ENCODE peak calls at places on chromosomes 7 and 10, in eight cellular contexts. A, N, E, S, I, L, X and R are unnamed samples.

GRCh38 chr7:1301054-1301811 is 68.6 kb downstream of the UNCX start:
- DNase-seq in A (no peak), N (no peak), E (no peak), S (no peak), I (no peak), L (no peak), X (no peak), R (no peak)

GRCh38 chr10:43156590-43157340 is 18.5 kb downstream of the CSGALNACT2 start:
- DNase-seq in A (no peak), N (no peak), E (no peak), S (no peak), I (no peak), L (no peak), X (no peak), R (no peak)

GRCh38 chr7:105678811-105679495 is 97.7 kb upstream of the EFCAB10 start:
- DNase-seq in A (no peak), N (no peak), E (peak), S (no peak), I (peak), L (peak), X (peak), R (peak)

GRCh38 chr10:74118794-74119193 is 31.8 kb downstream of the AP3M1 start:
- DNase-seq in A (peak), N (no peak), E (no peak), S (no peak), I (no peak), L (no peak), X (peak), R (no peak)

GRCh38 chr7:37230221-37230620 is 218.4 kb downstream of the ELMO1 start:
- DNase-seq in A (peak), N (no peak), E (peak), S (no peak), I (no peak), L (peak), X (no peak), R (peak)

GRCh38 chr10:123306290-123306689 is 152.1 kb downstream of the BUB3 start:
- DNase-seq in A (no peak), N (no peak), E (no peak), S (no peak), I (no peak), L (no peak), X (no peak), R (no peak)

GRCh38 chr10:125201108-125201524 is 40.8 kb upstream of the CTBP2 start:
- DNase-seq in A (peak), N (peak), E (no peak), S (peak), I (no peak), L (no peak), X (peak), R (no peak)

GRCh38 chr7:121755818-121756501 is 117.0 kb upstream of the PTPRZ1 start:
- DNase-seq in A (no peak), N (no peak), E (no peak), S (no peak), I (no peak), L (no peak), X (no peak), R (no peak)

GRCh38 chr7:45064047-45064725 is 24.6 kb downstream of the NACAD start:
- DNase-seq in A (no peak), N (no peak), E (no peak), S (no peak), I (no peak), L (no peak), X (no peak), R (no peak)

GRCh38 chr7:2614646-2615330 is 17.0 kb upstream of the TTYH3 start:
- DNase-seq in A (peak), N (no peak), E (no peak), S (no peak), I (no peak), L (peak), X (no peak), R (no peak)

GRCh38 chr10:283916-284356 is 148.7 kb downstream of the ZMYND11 start:
- DNase-seq in A (no peak), N (no peak), E (no peak), S (no peak), I (no peak), L (no peak), X (no peak), R (no peak)

GRCh38 chr10:35130588-35131146 is 4.0 kb downstream of the CREM start:
- DNase-seq in A (no peak), N (no peak), E (no peak), S (no peak), I (no peak), L (no peak), X (no peak), R (no peak)

GRCh38 chr7:140506788-140507464 is 27.6 kb upstream of the MKRN1 start:
- DNase-seq in A (peak), N (peak), E (peak), S (peak), I (peak), L (peak), X (peak), R (peak)

GRCh38 chr10:73840403-73841301 is 29.3 kb upstream of the NDST2 start:
- DNase-seq in A (no peak), N (no peak), E (no peak), S (no peak), I (no peak), L (no peak), X (no peak), R (no peak)

GRCh38 chr7:152872061-152872744 is 112.7 kb downstream of the ACTR3B start:
- DNase-seq in A (no peak), N (no peak), E (no peak), S (no peak), I (no peak), L (no peak), X (no peak), R (no peak)

GRCh38 chr7:29377718-29378117 is 183.1 kb downstream of the CHN2 start:
- DNase-seq in A (no peak), N (no peak), E (no peak), S (no peak), I (no peak), L (no peak), X (no peak), R (no peak)

GRCh38 chr7:2632717-2633537 is 1.1 kb downstream of the TTYH3 start:
- DNase-seq in A (peak), N (peak), E (peak), S (peak), I (peak), L (peak), X (peak), R (peak)

GRCh38 chr7:38276096-38276857 is 2.8 kb upstream of the TARP start:
- DNase-seq in A (peak), N (no peak), E (no peak), S (no peak), I (no peak), L (no peak), X (no peak), R (no peak)

GRCh38 chr7:55571534-55572377 is 546 bp downstream of the VOPP1 start:
- DNase-seq in A (peak), N (peak), E (peak), S (peak), I (peak), L (peak), X (peak), R (peak)

GRCh38 chr7:51352174-51353145 is 35.9 kb upstream of the COBL start:
- DNase-seq in A (no peak), N (no peak), E (no peak), S (no peak), I (no peak), L (no peak), X (no peak), R (no peak)

GRCh38 chr7:28192786-28193581 is 12.4 kb upstream of the JAZF1 start:
- DNase-seq in A (peak), N (no peak), E (no peak), S (peak), I (no peak), L (no peak), X (peak), R (no peak)

GRCh38 chr7:4607321-4607729 is 74.8 kb upstream of the FOXK1 start:
- DNase-seq in A (no peak), N (no peak), E (no peak), S (no peak), I (no peak), L (no peak), X (peak), R (no peak)

GRCh38 chr7:115707236-115707635 is 323.3 kb downstream of the TFEC start:
- DNase-seq in A (peak), N (peak), E (peak), S (no peak), I (no peak), L (peak), X (peak), R (no peak)

GRCh38 chr7:120852700-120853099 is 5.2 kb downstream of the TSPAN12 start:
- DNase-seq in A (no peak), N (no peak), E (no peak), S (no peak), I (no peak), L (no peak), X (no peak), R (no peak)

GRCh38 chr7:47280114-47280513 is 301.8 kb downstream of the TNS3 start:
- DNase-seq in A (no peak), N (no peak), E (no peak), S (no peak), I (no peak), L (no peak), X (no peak), R (no peak)

GRCh38 chr10:111007486-111007885 is 69.3 kb upstream of the ADRA2A start:
- DNase-seq in A (no peak), N (no peak), E (no peak), S (no peak), I (no peak), L (no peak), X (no peak), R (no peak)

GRCh38 chr7:130361681-130362080 is 17.1 kb downstream of the CPA5 start:
- DNase-seq in A (no peak), N (no peak), E (no peak), S (no peak), I (no peak), L (no peak), X (no peak), R (no peak)

GRCh38 chr7:103989785-103990775 is 622 bp upstream of the RELN start:
- DNase-seq in A (peak), N (peak), E (peak), S (peak), I (no peak), L (peak), X (peak), R (no peak)

GRCh38 chr10:8543361-8544056 is 489.0 kb downstream of the GATA3 start:
- DNase-seq in A (no peak), N (no peak), E (no peak), S (no peak), I (no peak), L (no peak), X (no peak), R (no peak)
- H3K4me3 ChIP-seq in A (no peak), N (no peak), E (no peak), S (no peak), I (no peak), L (no peak), X (no peak), R (no peak)

DNA sequence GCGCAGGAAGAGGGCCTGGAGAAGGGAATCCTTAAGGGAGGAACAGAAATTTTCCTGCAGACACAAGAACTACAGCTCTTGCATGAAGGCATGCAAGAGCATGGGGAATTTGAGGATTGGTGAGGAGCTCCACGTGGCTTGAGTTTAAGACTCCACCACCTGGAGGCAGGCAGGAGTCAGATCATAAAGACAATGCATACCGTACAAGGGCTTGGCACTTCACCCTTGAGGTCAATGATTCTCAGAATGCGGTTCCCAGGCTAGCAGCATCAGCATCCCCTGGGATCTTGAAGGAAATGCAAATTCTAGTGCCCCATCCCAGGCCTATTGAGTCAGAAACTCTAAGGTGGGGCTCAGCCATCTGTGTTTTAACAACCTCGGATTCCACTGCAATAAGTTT is 143.8 kb downstream of the C7orf25 start:
- DNase-seq in A (no peak), N (no peak), E (no peak), S (no peak), I (no peak), L (no peak), X (no peak), R (no peak)
- H3K4me3 ChIP-seq in A (no peak), N (no peak), E (no peak), S (no peak), I (no peak), L (no peak), X (no peak), R (no peak)

DNA sequence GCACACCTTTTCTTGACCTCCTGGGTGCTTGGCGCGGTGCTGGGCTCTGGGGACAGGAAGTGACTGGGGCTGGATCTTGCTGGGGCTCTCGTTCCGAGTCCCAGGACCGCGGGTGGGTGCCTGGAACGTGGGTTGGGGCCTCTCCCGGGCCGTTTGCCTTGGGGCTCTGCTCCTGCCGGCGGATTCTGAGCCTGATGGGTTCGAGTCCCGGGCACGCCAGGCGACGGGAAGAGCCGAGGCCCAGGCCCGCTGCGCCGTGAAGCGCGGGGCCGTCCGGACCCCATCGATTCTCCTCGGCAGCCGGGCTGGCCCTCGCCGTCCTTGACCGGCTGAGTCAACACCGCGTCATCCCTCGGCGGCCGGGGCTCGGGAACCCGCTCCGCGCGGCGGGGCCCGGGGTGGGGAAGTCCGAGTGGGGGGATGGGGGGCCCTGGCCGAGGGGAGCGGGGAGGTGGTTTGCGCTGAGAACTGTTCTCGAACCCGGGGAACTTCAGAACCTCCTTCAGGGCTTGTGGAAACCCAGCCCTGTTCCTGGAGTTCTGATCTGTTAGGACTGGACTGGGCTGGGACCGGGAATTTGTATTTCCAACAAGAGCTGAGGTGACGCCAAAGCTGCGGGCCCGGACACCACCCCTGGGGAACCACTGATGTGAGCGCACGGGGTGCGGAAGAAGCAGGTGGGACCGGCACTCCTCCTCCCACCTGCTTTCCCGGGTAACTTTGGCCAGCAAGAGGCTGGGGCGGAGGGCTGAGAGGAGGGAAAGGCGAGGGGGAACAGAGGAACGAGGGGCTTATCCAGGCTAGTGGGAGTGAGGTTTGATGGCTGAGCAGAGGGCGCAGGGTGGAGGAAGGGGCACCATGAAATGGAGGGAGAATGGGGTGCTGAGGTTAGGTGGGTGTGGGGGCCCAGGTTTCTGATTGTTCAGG is 6.2 kb downstream of the HHEX start:
- DNase-seq in A (peak), N (peak), E (peak), S (peak), I (no peak), L (peak), X (peak), R (no peak)
- H3K4me3 ChIP-seq in A (peak), N (peak), E (peak), S (peak), I (no peak), L (peak), X (peak), R (peak)

GRCh38 chr7:156998988-156999610 is 11.4 kb downstream of the MNX1 start:
- DNase-seq in A (no peak), N (no peak), E (no peak), S (no peak), I (no peak), L (no peak), X (no peak), R (no peak)
- H3K4me3 ChIP-seq in A (no peak), N (no peak), E (peak), S (no peak), I (no peak), L (no peak), X (no peak), R (peak)